ENCODE peak calls at places on chromosomes 12 and 14, in four cellular contexts. D, O, C and V are unnamed samples.
A peak's percentile ranks its signal among the peaks of the same experiment; 100 is the strongest.

GRCh38 chr12:91396296-91396695 is 213.7 kb upstream of the DCN start:
- DNase-seq in D (no peak), O (no peak), C (no peak), V (no peak)

GRCh38 chr12:30098677-30099076 is 314.9 kb upstream of the TMTC1 start:
- DNase-seq in D (no peak), O (no peak), C (no peak), V (no peak)

GRCh38 chr14:35215110-35215872 is 76.9 kb upstream of the PSMA6 start:
- DNase-seq in D (no peak), O (no peak), C (no peak), V (no peak)

GRCh38 chr12:10136637-10137205 is 6.7 kb upstream of the CLEC7A start:
- DNase-seq in D (no peak), O (no peak), C (no peak), V (no peak)

GRCh38 chr12:116687888-116688287 is 50.0 kb downstream of the SPRING1 start:
- DNase-seq in D (no peak), O (peak; percentile 67), C (peak; percentile 56), V (peak; percentile 31)

GRCh38 chr12:110590806-110591326 is 7.7 kb upstream of the PPTC7 start:
- DNase-seq in D (peak; percentile 79), O (no peak), C (peak; percentile 80), V (no peak)

GRCh38 chr12:124323771-124324530 is 29.1 kb downstream of the RFLNA start:
- DNase-seq in D (no peak), O (no peak), C (no peak), V (no peak)

GRCh38 chr14:21496453-21496852 is 14.7 kb downstream of the METTL3 start:
- DNase-seq in D (no peak), O (no peak), C (no peak), V (no peak)

GRCh38 chr12:3834774-3835173 is 38.4 kb downstream of the PARP11 start:
- DNase-seq in D (no peak), O (no peak), C (no peak), V (no peak)

GRCh38 chr12:93376436-93377251 is 1.1 kb upstream of the NUDT4 start:
- DNase-seq in D (no peak), O (no peak), C (no peak), V (no peak)

GRCh38 chr12:63991036-63991547 is 146.6 kb downstream of the SRGAP1 start:
- DNase-seq in D (no peak), O (no peak), C (no peak), V (no peak)

DNA sequence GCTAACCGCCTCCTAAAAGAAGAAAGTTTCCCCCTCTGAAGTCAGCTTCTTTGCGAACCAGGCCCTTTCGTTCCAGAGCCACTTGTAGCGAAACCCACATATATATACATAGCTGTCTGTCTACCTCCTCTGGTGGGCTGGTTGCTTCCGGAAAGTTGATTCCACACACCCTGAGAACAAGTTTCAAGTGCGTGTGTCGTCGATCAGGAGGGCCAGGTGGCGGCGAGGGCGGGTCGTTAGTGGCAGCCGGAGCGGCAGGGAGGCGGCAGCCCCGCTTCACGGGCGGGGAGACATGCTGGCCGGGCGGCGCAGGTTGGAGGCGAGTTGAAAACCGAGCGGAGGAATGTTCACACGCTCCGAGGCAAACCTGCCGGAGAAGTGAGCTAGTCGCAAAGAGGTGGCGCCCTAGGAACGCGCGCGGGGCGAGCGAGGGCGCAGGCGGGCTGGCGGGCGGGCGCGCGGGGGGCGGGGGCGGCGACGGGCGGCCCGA is 2.6 kb downstream of the PTHLH start:
- DNase-seq in D (peak; percentile 25), O (peak; percentile 52), C (no peak), V (peak; percentile 60)
- TF ChIP-seq POLR2AphosphoS5 in D (no peak), O (no peak), C (no peak), V (no peak)

DNA sequence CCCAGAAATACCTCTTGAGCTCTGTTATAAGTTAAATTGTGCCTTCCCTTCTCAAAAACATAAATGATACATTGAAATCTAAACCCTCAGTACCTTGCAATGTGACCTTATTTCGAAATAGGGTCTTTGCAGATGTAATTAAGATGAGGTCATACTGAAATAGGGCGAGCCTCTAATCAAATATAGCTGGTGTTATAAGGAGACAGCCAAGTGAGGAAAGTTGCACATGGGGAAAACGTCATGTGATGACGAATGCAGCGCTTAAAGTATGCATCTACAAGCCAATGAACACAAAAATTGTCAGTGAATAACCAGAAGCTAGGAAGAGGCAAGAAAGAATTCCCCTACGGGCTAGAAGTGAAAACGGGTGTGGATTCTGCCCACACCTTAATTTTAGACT is 305.2 kb upstream of the FOXG1 start:
- DNase-seq in D (no peak), O (no peak), C (no peak), V (no peak)
- TF ChIP-seq SPI1 in D (no peak), O (no peak), C (no peak), V (no peak)

GRCh38 chr12:108253540-108253939 is 85.6 kb downstream of the CMKLR1 start:
- DNase-seq in D (no peak), O (no peak), C (no peak), V (no peak)
- TF ChIP-seq POLR2AphosphoS5 in D (no peak), O (no peak), C (no peak), V (no peak)

GRCh38 chr14:69956970-69957369 is 77.8 kb downstream of the SMOC1 start:
- DNase-seq in D (no peak), O (no peak), C (no peak), V (no peak)
- TF ChIP-seq SPI1 in D (no peak), O (no peak), C (no peak), V (no peak)

GRCh38 chr12:126191949-126192348 is 1126.7 kb downstream of the AACS start:
- DNase-seq in D (no peak), O (no peak), C (no peak), V (no peak)
- TF ChIP-seq POLR2AphosphoS5 in D (no peak), O (no peak), C (no peak), V (no peak)